ENCODE peak calls at places on chromosomes 4 and X, in eight cellular contexts. G, E, Y, J, R, H, I and S are unnamed samples.
A peak's percentile ranks its signal among the peaks of the same experiment; 100 is the strongest.

GRCh38 chr4:98470831-98471230 is 187.6 kb downstream of the TSPAN5 start:
- DNase-seq in R (no peak), H (no peak), J (no peak), Y (no peak), E (no peak), I (no peak), G (no peak), S (no peak)

GRCh38 chr4:119105605-119106004 is 30.0 kb upstream of the MYOZ2 start:
- DNase-seq in R (no peak), J (no peak), G (no peak), Y (no peak), E (no peak), I (no peak), H (no peak), S (no peak)

GRCh38 chr4:52883183-52883621 is 21.1 kb downstream of the RASL11B start:
- DNase-seq in H (no peak), G (no peak), J (no peak), Y (no peak), I (no peak), E (no peak), R (peak; percentile 54), S (no peak)

GRCh38 chr4:80069837-80070788 is 2.9 kb downstream of the ANTXR2 start:
- DNase-seq in I (no peak), H (no peak), G (no peak), Y (no peak), J (no peak), R (no peak), E (no peak), S (no peak)

GRCh38 chr4:1502976-1503375 is 96.7 kb upstream of the NKX1-1 start:
- DNase-seq in J (no peak), G (no peak), Y (peak; percentile 9), E (no peak), R (no peak), I (no peak), H (no peak), S (no peak)

GRCh38 chr4:15936495-15936894 is 2.0 kb downstream of the FGFBP1 start:
- DNase-seq in J (no peak), I (no peak), E (no peak), G (peak; percentile 72), H (no peak), R (no peak), Y (no peak), S (no peak)

GRCh38 chr4:172892300-172892699 is 276.3 kb upstream of the GALNT7 start:
- DNase-seq in E (no peak), G (peak; percentile 10), H (no peak), Y (no peak), R (no peak), J (no peak), I (no peak), S (no peak)

GRCh38 chrX:45699158-45699557 is 498.5 kb upstream of the DIPK2B start:
- DNase-seq in J (no peak), E (no peak), R (no peak), H (no peak), I (no peak), G (no peak), Y (no peak), S (no peak)

GRCh38 chrX:46710927-46711623 is 47.8 kb downstream of the SLC9A7 start:
- DNase-seq in I (no peak), G (no peak), Y (no peak), E (no peak), R (no peak), H (no peak), J (no peak), S (no peak)

GRCh38 chr4:600850-601515 is 24.4 kb upstream of the PDE6B start:
- DNase-seq in Y (no peak), H (no peak), E (no peak), I (no peak), G (no peak), J (no peak), R (no peak), S (no peak)

GRCh38 chr4:161248880-161249279 is 914.9 kb downstream of the FSTL5 start:
- DNase-seq in E (no peak), H (no peak), I (no peak), G (no peak), R (no peak), Y (no peak), J (no peak), S (no peak)

GRCh38 chr4:85399270-85399669 is 75.7 kb upstream of the ARHGAP24 start:
- DNase-seq in R (no peak), E (no peak), H (no peak), G (no peak), I (no peak), J (no peak), Y (no peak), S (no peak)

GRCh38 chr4:48462363-48462762 is 20.8 kb upstream of the SLC10A4 start:
- DNase-seq in J (no peak), H (no peak), I (no peak), R (no peak), G (no peak), E (no peak), Y (no peak), S (no peak)

GRCh38 chr4:52935317-52935716 is 73.2 kb downstream of the RASL11B start:
- DNase-seq in Y (no peak), E (no peak), J (no peak), I (no peak), H (no peak), G (no peak), R (no peak), S (no peak)

GRCh38 chr4:67934628-67935027 is 28.7 kb downstream of the TMPRSS11A start:
- DNase-seq in Y (no peak), H (no peak), J (no peak), E (no peak), G (peak; percentile 4), I (no peak), R (no peak), S (no peak)

GRCh38 chr4:119136541-119136940 is 909 bp downstream of the MYOZ2 start:
- DNase-seq in G (no peak), J (no peak), H (no peak), Y (no peak), I (no peak), R (no peak), E (no peak), S (no peak)

GRCh38 chrX:101462892-101463291 is 22.4 kb upstream of the ARMCX4 start:
- DNase-seq in J (no peak), G (peak; percentile 7), H (no peak), I (no peak), E (no peak), Y (no peak), R (no peak), S (no peak)

GRCh38 chr4:156732634-156733033 is 239.0 kb downstream of the PDGFC start:
- DNase-seq in G (no peak), J (no peak), Y (no peak), E (no peak), I (no peak), H (no peak), R (no peak), S (no peak)

GRCh38 chr4:140427104-140427918 is at the start of gene CLGN:
- DNase-seq in I (peak; percentile 33), G (peak; percentile 60), J (peak; percentile 89), H (peak; percentile 34), R (peak; percentile 87), Y (peak; percentile 65), E (peak; percentile 57), S (no peak)

GRCh38 chr4:186936496-186937375 is 213.1 kb upstream of the FAT1 start:
- DNase-seq in Y (no peak), E (no peak), I (no peak), H (no peak), J (no peak), R (peak; percentile 75), G (no peak), S (no peak)

GRCh38 chrX:23276475-23276874 is 58.2 kb upstream of the PTCHD1 start:
- DNase-seq in G (no peak), I (no peak), H (no peak), J (no peak), R (no peak), Y (no peak), E (no peak), S (no peak)

GRCh38 chrX:96685205-96686099 is 810 bp downstream of the DIAPH2 start:
- DNase-seq in H (peak; percentile 25), G (peak; percentile 42), I (peak; percentile 17), E (peak; percentile 37), Y (peak; percentile 21), J (no peak), R (peak; percentile 58), S (no peak)

GRCh38 chr4:138916763-138917162 is 98.8 kb upstream of the NOCT start:
- DNase-seq in G (no peak), Y (no peak), H (no peak), J (no peak), I (no peak), E (no peak), R (no peak), S (no peak)

GRCh38 chrX:79162076-79162475 is 17.6 kb downstream of the GPR174 start:
- DNase-seq in I (no peak), G (no peak), R (no peak), H (no peak), Y (no peak), J (no peak), E (no peak), S (no peak)
- H3K4me3 ChIP-seq in I (no peak overlapping the region), G (no peak overlapping the region), R (no peak overlapping the region), H (peak overlapping the region; percentile 56), Y (no peak overlapping the region), J (peak overlapping the region; percentile 30), E (no peak overlapping the region), S (peak overlapping the region; percentile 23)

GRCh38 chr4:153365003-153365402 is 20.5 kb downstream of the MND1 start:
- DNase-seq in R (no peak), H (no peak), E (no peak), Y (no peak), J (no peak), G (no peak), I (no peak), S (no peak)
- H3K36me3 ChIP-seq in R (no peaks in the 10 kb centered on the region), H (no peaks in the 10 kb centered on the region), E (no peaks in the 10 kb centered on the region), Y (no peaks in the 10 kb centered on the region), J (no peaks in the 10 kb centered on the region), G (no peaks in the 10 kb centered on the region), I (no peaks in the 10 kb centered on the region), S (no peaks in the 10 kb centered on the region)

GRCh38 chr4:183989931-183990330 is 84.8 kb downstream of the STOX2 start:
- DNase-seq in R (no peak), H (no peak), G (no peak), I (no peak), J (no peak), Y (no peak), E (no peak), S (no peak)

GRCh38 chr4:183989471-183989870 is 84.4 kb downstream of the STOX2 start:
- DNase-seq in I (no peak), H (no peak), G (no peak), E (no peak), Y (no peak), J (no peak), R (peak; percentile 30), S (no peak)

GRCh38 chr4:183987529-183987946 is 82.4 kb downstream of the STOX2 start:
- DNase-seq in Y (peak; percentile 37), J (peak; percentile 86), H (no peak), E (peak; percentile 66), I (no peak), G (peak; percentile 58), R (peak; percentile 93), S (no peak)

GRCh38 chr4:183987987-183988392 is 82.9 kb downstream of the STOX2 start:
- DNase-seq in H (no peak), J (peak; percentile 67), E (peak; percentile 59), G (peak; percentile 59), R (peak; percentile 91), I (no peak), Y (peak; percentile 27), S (no peak)

GRCh38 chr4:183988874-183989273 is 83.8 kb downstream of the STOX2 start:
- DNase-seq in Y (no peak), H (no peak), J (no peak), G (no peak), I (no peak), E (no peak), R (no peak), S (no peak)
- H3K4me3 ChIP-seq in Y (no peak overlapping the region), H (no peak overlapping the region), J (peak overlapping the region; percentile 53), G (no peak overlapping the region), I (no peak overlapping the region), E (peak overlapping the region; percentile 59), R (no peak overlapping the region), S (no peak overlapping the region)

GRCh38 chr4:8695237-8696219 is 103.0 kb downstream of the CPZ start:
- DNase-seq in R (no peak), Y (peak; percentile 3), J (no peak), I (no peak), E (no peak), G (no peak), H (no peak), S (no peak)
- H3K36me3 ChIP-seq in R (no peaks in the 10 kb centered on the region), Y (no peaks in the 10 kb centered on the region), J (no peaks in the 10 kb centered on the region), I (no peaks in the 10 kb centered on the region), E (no peaks in the 10 kb centered on the region), G (no peaks in the 10 kb centered on the region), H (no peaks in the 10 kb centered on the region), S (no peaks in the 10 kb centered on the region)